ENCODE peak calls at places on chromosomes 2 and 18, in four cellular contexts. M, T, R and F are unnamed samples.

GRCh38 chr2:134416637-134417036 is 162.8 kb downstream of the MGAT5 start:
- DNase-seq in R (no peak), T (no peak), M (no peak), F (no peak)

GRCh38 chr18:9743200-9744016 is 35.3 kb downstream of the RAB31 start:
- DNase-seq in R (peak; percentile 73), T (peak; percentile 47), M (no peak), F (no peak)

GRCh38 chr2:172929644-172930043 is 146.0 kb upstream of the MAP3K20 start:
- DNase-seq in T (no peak), R (no peak), M (no peak), F (no peak)

GRCh38 chr2:44972771-44973535 is 31.5 kb downstream of the SIX3 start:
- DNase-seq in M (no peak), R (no peak), T (no peak), F (no peak)

GRCh38 chr2:122061206-122061605 is 305.8 kb downstream of the TSN start:
- DNase-seq in M (no peak), T (no peak), R (no peak), F (no peak)

GRCh38 chr2:59383473-59383872 is 1142.3 kb upstream of the FANCL start:
- DNase-seq in R (no peak), T (no peak), M (no peak), F (no peak)

GRCh38 chr18:59547691-59548182 is 149.5 kb downstream of the CCBE1 start:
- DNase-seq in M (no peak), T (no peak), R (no peak), F (no peak)

GRCh38 chr2:160402997-160403979 is 90.3 kb downstream of the RBMS1 start:
- DNase-seq in T (no peak), M (no peak), R (no peak), F (no peak)

GRCh38 chr2:219122197-219122965 is 38.2 kb downstream of the NHEJ1 start:
- DNase-seq in R (no peak), M (no peak), T (no peak), F (no peak)

GRCh38 chr2:235706496-235706895 is 212.7 kb downstream of the AGAP1 start:
- DNase-seq in R (no peak), M (no peak), T (no peak), F (no peak)

GRCh38 chr18:54983041-54983686 is 23.9 kb upstream of the CCDC68 start:
- DNase-seq in T (no peak), R (peak; percentile 31), M (no peak), F (no peak)

GRCh38 chr2:191927319-191927867 is 80.5 kb upstream of the CAVIN2 start:
- DNase-seq in T (peak; percentile 77), M (no peak), R (peak; percentile 41), F (peak; percentile 56)

GRCh38 chr18:29164993-29165599 is 988.2 kb upstream of the CDH2 start:
- DNase-seq in R (peak; percentile 19), T (no peak), M (no peak), F (no peak)

GRCh38 chr18:45688834-45689233 is 35.1 kb upstream of the SLC14A1 start:
- DNase-seq in T (no peak), R (no peak), M (no peak), F (peak; percentile 44)

GRCh38 chr2:102063948-102064678 is 72.4 kb downstream of the IL1R2 start:
- DNase-seq in R (peak; percentile 88), T (peak; percentile 81), M (peak; percentile 46), F (peak; percentile 81)

GRCh38 chr2:112140413-112140802 is 2.2 kb downstream of the FBLN7 start:
- DNase-seq in M (no peak), T (no peak), R (no peak), F (no peak)

GRCh38 chr2:159795781-159796667 is 2.0 kb downstream of the CD302 start:
- DNase-seq in M (no peak), R (no peak), T (no peak), F (no peak)

GRCh38 chr2:200751786-200752185 is 59.9 kb upstream of the BZW1 start:
- DNase-seq in R (no peak), M (no peak), T (no peak), F (no peak)

GRCh38 chr18:53416985-53417384 is 807.5 kb downstream of the MBD2 start:
- DNase-seq in T (no peak), M (no peak), R (no peak), F (no peak)

GRCh38 chr2:43707255-43707654 is 31.0 kb upstream of the C1GALT1C1L start:
- DNase-seq in T (no peak), R (peak; percentile 27), M (no peak), F (peak; percentile 43)

GRCh38 chr2:29238497-29238896 is 123.3 kb downstream of the CLIP4 start:
- DNase-seq in T (no peak), R (peak; percentile 84), M (no peak), F (no peak)

GRCh38 chr2:169690958-169691357 is 3.2 kb downstream of the CFAP210 start:
- DNase-seq in R (no peak), M (no peak), T (no peak), F (no peak)

GRCh38 chr18:6571239-6571602 is 156.5 kb upstream of the L3MBTL4 start:
- DNase-seq in T (no peak), R (no peak), M (no peak), F (no peak)

GRCh38 chr2:11865820-11866219 is 119.4 kb downstream of the LPIN1 start:
- DNase-seq in T (no peak), M (peak; percentile 22), R (no peak), F (no peak)

GRCh38 chr2:124778076-124778475 is 753.0 kb downstream of the CNTNAP5 start:
- DNase-seq in T (no peak), M (no peak), R (no peak), F (no peak)

GRCh38 chr2:241762933-241763369 is 13.7 kb upstream of the GAL3ST2 start:
- DNase-seq in T (no peak), M (peak; percentile 52), R (no peak), F (peak; percentile 38)

GRCh38 chr2:219461061-219461514 is 26.4 kb downstream of the SPEG start:
- DNase-seq in M (no peak), R (no peak), T (no peak), F (no peak)

GRCh38 chr18:46152436-46152807 is 48.2 kb downstream of the HAUS1 start:
- DNase-seq in R (no peak), M (no peak), T (no peak), F (no peak)

GRCh38 chr2:46356993-46357392 is 59.8 kb downstream of the EPAS1 start:
- DNase-seq in M (no peak), R (no peak), T (no peak), F (no peak)

GRCh38 chr2:64525323-64525625 is 1.1 kb downstream of the AFTPH start:
- DNase-seq in R (no peak), T (no peak), M (no peak), F (peak; percentile 11)

GRCh38 chr18:39776766-39777165 is 2178.3 kb upstream of the PIK3C3 start:
- DNase-seq in R (no peak), T (no peak), M (no peak), F (no peak)

GRCh38 chr2:135030826-135031225 is 16.4 kb downstream of the MAP3K19 start:
- DNase-seq in T (no peak), M (no peak), R (no peak), F (no peak)

GRCh38 chr2:24721470-24721869 is 71.7 kb downstream of the PTRHD1 start:
- DNase-seq in R (no peak), T (peak; percentile 45), M (no peak), F (peak; percentile 27)

GRCh38 chr2:152491139-152491472 is 156.1 kb downstream of the FMNL2 start:
- DNase-seq in M (no peak), R (no peak), T (no peak), F (no peak)

GRCh38 chr2:149401007-149401406 is 70.6 kb downstream of the LYPD6 start:
- DNase-seq in R (no peak), M (no peak), T (no peak), F (no peak)

GRCh38 chr2:101330253-101330921 is 21.9 kb upstream of the RNF149 start:
- DNase-seq in T (peak; percentile 59), M (peak; percentile 68), R (no peak), F (peak; percentile 68)

GRCh38 chr2:237774811-237775553 is 23.6 kb upstream of the RBM44 start:
- DNase-seq in M (peak; percentile 40), T (peak; percentile 64), R (peak; percentile 58), F (peak; percentile 57)

GRCh38 chr2:57177176-57177575 is 869.4 kb upstream of the VRK2 start:
- DNase-seq in M (no peak), R (no peak), T (no peak), F (no peak)

GRCh38 chr2:38377501-38378258 is 607 bp upstream of the ATL2 start:
- DNase-seq in T (no peak), R (peak; percentile 33), M (no peak), F (no peak)

GRCh38 chr2:127733816-127734537 is 32.7 kb downstream of the SFT2D3 start:
- DNase-seq in T (no peak), M (no peak), R (no peak), F (no peak)
- H3K27ac ChIP-seq in T (no peak overlapping the region), M (no peak overlapping the region), R (peak overlapping the region; percentile 89), F (peak overlapping the region; percentile 0)

GRCh38 chr2:27735263-27735904 is 36.1 kb upstream of the MRPL33 start:
- DNase-seq in T (peak; percentile 79), R (no peak), M (peak; percentile 95), F (peak; percentile 78)
- TF ChIP-seq EP300 in T (peak; percentile 95), R (no peak), M (peak; percentile 100), F (peak; percentile 98)

GRCh38 chr18:22623513-22623912 is 205.8 kb upstream of the CTAGE1 start:
- DNase-seq in T (no peak), M (no peak), R (no peak), F (no peak)

GRCh38 chr18:22627506-22627905 is 209.8 kb upstream of the CTAGE1 start:
- DNase-seq in M (no peak), T (no peak), R (no peak), F (no peak)

GRCh38 chr18:22624171-22624570 is 206.5 kb upstream of the CTAGE1 start:
- DNase-seq in T (no peak), R (no peak), M (no peak), F (no peak)

GRCh38 chr18:22626771-22627170 is 209.1 kb upstream of the CTAGE1 start:
- DNase-seq in T (no peak), M (no peak), R (no peak), F (no peak)

DNA sequence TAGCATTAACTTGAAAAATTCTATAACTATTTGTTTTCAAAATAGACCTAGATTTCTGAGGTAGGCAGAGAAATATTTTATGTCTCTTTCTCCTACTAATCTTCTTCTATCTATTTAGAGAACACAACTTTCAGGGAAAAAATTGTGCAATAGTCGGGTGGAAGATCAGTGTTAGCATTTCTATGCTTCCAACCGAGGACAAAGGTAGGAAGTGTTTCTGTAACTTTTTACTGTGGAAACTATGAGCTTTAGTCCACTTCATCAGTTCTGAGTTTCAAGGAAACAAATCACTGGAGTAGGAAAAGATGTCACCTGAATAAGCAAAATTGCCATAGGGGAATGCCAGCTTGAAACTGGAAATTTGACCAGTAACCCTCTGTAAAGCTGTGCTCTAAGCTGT is 207.7 kb upstream of the CTAGE1 start:
- DNase-seq in T (no peak), M (no peak), R (no peak), F (no peak)
- TF ChIP-seq CTCF in T (no peak), M (no peak), R (no peak), F (no peak)

GRCh38 chr2:240325654-240326031 is 109.8 kb upstream of the GPC1 start:
- DNase-seq in R (no peak), M (no peak), T (no peak), F (no peak)
- H3K27ac ChIP-seq in R (no peak overlapping the region), M (no peak overlapping the region), T (no peak overlapping the region), F (no peak overlapping the region)

GRCh38 chr2:54672587-54673456 is 50.6 kb upstream of the EML6 start:
- DNase-seq in M (no peak), T (no peak), R (no peak), F (peak; percentile 28)
- TF ChIP-seq EP300 in M (no peak), T (no peak), R (no peak), F (no peak)